ENCODE peak calls at places on chromosomes 6 and 20, in six cellular contexts. U is HepG2, T is GM12878, R is breast epithelium, X is endothelial cell of umbilical vein, Y is spleen. A is an unnamed sample.

GRCh38 chr6:55528624-55529023 is 50.4 kb downstream of the HMGCLL1 start:
- DNase-seq in X (peak; percentile 80), U (peak; percentile 43), T (peak; percentile 5), R (no peak), Y (no peak), A (no peak)

GRCh38 chr6:34580707-34581560 is 24.8 kb upstream of the SPDEF start:
- DNase-seq in Y (no peak), R (peak; percentile 30), T (no peak), U (no peak), X (no peak), A (no peak)

GRCh38 chr6:165743366-165743898 is 80.4 kb upstream of the PDE10A start:
- DNase-seq in U (no peak), T (no peak), X (no peak), Y (no peak), R (no peak), A (no peak)

GRCh38 chr6:21229061-21229460 is 364.5 kb upstream of the SOX4 start:
- DNase-seq in X (no peak), T (no peak), R (no peak), Y (no peak), U (no peak), A (no peak)

GRCh38 chr6:42141603-42142117 is 760 bp downstream of the C6orf132 start:
- DNase-seq in R (no peak), U (no peak), T (no peak), X (no peak), Y (no peak), A (no peak)

GRCh38 chr20:44109951-44110361 is 77.0 kb downstream of the JPH2 start:
- DNase-seq in T (no peak), Y (no peak), R (no peak), U (no peak), X (no peak), A (peak; percentile 65)

GRCh38 chr6:24827162-24827561 is 28.4 kb upstream of the ARMH2 start:
- DNase-seq in U (no peak), T (no peak), X (no peak), Y (no peak), R (no peak), A (no peak)

GRCh38 chr6:112407191-112407590 is 60.1 kb downstream of the RFPL4B start:
- DNase-seq in T (no peak), U (no peak), X (no peak), Y (no peak), R (peak; percentile 20), A (no peak)

GRCh38 chr20:36305602-36306556 is at the start of gene DLGAP4:
- DNase-seq in R (no peak), X (no peak), Y (no peak), U (no peak), T (no peak), A (no peak)

GRCh38 chr6:18990313-18990978 is 603.3 kb downstream of the RNF144B start:
- DNase-seq in T (no peak), U (peak; percentile 58), R (no peak), Y (peak; percentile 75), X (peak; percentile 26), A (no peak)

GRCh38 chr6:168005796-168006195 is 8.3 kb downstream of the KIF25 start:
- DNase-seq in Y (no peak), X (no peak), U (no peak), T (no peak), R (no peak), A (no peak)

GRCh38 chr20:44598413-44599290 is 16.3 kb downstream of the PKIG start:
- DNase-seq in X (peak; percentile 71), Y (peak; percentile 80), R (no peak), U (no peak), T (no peak), A (no peak)

GRCh38 chr20:18287915-18288747 is at the start of gene ZNF133:
- DNase-seq in R (peak; percentile 97), Y (peak; percentile 98), T (peak; percentile 78), X (peak; percentile 96), U (peak; percentile 96), A (peak; percentile 94)

DNA sequence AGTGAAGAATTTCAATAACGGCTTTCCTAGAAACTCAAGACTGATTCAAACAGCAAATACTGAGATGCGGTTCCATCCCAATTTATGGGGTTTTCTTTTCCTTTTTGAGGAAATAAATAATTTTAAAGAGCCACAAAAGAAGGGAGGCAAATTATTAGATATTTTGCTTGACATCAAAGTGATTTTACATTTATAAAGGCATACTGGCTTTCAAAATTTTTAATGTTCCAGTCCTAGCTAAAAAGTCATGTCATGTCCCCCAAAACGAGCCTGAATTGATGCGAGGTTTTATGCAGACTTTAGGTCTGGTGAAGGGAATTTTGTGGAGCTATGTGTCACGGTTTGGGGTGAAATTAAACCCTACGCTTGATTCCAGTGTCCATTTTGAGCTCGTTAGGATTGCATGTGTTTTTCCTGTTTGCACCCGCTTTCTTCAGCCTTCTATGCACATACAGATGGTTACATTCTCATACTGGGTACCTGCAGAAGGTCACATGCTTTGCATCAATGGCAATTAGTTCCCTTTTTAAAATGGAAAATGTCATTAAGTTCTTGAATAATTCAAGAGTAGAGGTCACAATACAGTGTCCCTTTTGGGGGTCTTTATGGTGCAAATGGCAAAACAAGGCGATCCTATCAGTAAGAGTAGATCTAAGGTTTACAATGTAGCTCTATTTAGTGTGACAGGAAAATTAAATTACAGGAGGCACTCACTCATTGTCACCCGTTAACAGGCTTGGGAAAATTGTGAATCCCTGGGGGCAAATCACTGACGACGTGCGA is 17.3 kb downstream of the FOXA2 start:
- DNase-seq in R (no peak), X (no peak), T (no peak), U (no peak), Y (no peak), A (no peak)
- H3K4me3 ChIP-seq in R (no peak overlapping the region), X (no peak overlapping the region), T (no peak overlapping the region), U (no peak overlapping the region), Y (no peak overlapping the region), A (no peak overlapping the region)

DNA sequence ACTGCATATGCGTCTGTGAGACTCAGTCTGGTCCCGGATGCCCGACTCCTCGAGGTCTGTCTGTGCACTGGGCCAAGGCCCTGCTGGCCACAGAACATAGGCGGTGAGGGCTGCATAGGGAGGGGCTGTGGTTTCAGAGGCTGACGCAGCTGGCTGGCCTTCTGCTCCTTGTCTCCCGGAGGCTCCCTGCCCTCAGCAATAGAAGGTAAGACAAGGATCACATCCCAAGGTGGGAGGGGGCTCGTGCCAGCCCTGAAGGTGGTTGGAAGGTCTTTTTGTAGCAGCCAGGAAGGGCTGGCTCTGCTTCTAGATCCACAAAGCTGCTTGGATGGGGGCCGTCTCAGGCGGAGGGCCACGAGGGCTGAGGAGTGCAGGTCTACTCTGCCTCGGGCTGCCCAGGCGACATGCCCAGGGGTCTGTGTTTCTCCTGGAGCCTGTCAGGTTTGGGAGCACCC is 239.8 kb upstream of the SULF2 start:
- DNase-seq in U (no peak), R (peak; percentile 37), Y (no peak), X (no peak), T (no peak), A (no peak)
- TF ChIP-seq POLR2A in U (no peak), R (no peak), Y (no peak), X (no peak), T (peak; percentile 22), A (no peak)

DNA sequence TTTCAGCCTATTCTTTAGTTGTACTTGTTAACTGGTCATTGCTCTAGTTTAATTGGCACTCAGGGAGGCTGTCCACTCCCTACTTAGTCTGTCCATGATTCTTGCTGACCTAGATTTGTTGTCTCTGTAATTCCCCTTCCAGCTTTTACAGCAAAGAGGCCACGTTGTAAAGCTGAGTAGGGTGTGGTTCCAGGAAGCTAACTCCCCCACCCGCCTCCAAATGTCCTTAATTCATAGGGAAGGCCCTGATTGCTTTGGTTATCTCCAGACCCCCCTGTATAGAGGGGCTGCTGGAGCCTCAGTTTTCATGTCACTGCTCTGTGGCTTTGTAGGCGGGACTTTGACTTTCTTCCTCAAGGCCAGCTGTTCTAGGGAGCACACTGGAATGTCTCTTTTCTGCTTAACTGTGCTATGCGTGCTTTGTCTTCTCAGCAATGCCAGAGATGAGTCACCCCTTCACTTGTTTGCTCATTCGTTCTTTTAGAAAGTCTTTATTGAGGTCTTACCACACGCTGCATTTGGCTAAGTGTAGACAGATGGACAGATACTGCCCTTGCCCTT is 175.1 kb upstream of the JAG1 start:
- DNase-seq in T (peak; percentile 11), U (peak; percentile 93), X (peak; percentile 62), Y (no peak), R (no peak), A (no peak)
- TF ChIP-seq POLR2AphosphoS5 in T (no peak), U (no peak), X (no peak), Y (no peak), R (no peak), A (peak; percentile 39)

DNA sequence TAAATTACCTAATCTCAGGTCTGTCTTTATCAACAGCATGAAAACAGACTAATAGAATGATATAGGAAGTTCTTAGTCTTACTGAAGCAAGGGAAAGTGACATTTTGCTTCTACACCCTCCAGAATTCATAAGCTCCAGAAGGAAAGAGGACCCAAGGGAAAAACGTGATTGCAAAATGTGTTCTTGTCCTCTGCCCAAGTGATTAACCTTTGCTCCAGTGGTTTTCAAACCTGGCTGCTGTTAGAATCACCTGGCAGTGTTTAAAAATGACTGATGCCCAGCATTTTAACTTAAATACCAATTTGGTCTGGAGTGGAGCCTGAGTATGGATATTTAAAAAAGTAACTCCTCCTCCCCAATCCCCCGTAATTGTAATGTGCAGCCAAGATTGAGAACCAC is 191.4 kb downstream of the SLC16A10 start:
- DNase-seq in U (no peak), T (no peak), X (no peak), Y (no peak), R (no peak), A (no peak)
- H3K4me3 ChIP-seq in U (no peak overlapping the region), T (no peak overlapping the region), X (no peak overlapping the region), Y (no peak overlapping the region), R (no peak overlapping the region), A (no peak overlapping the region)